ENCODE peak calls at places on chromosomes 3 and 15, in four cellular contexts. One of them, this sample, is unnamed.

GRCh38 chr3:127015282-127016042 is 32.5 kb downstream of the PLXNA1 start:
- DNase-seq in foreskin fibroblast: no peak
- DNase-seq in endothelial cell: no peak
- DNase-seq in RWPE1: no peak
- DNase-seq in this sample: peak

GRCh38 chr3:43346990-43347749 is 60.8 kb downstream of the SNRK start:
- DNase-seq in foreskin fibroblast: no peak
- DNase-seq in endothelial cell: no peak
- DNase-seq in RWPE1: no peak
- DNase-seq in this sample: no peak

GRCh38 chr15:59688383-59688887 is 685 bp downstream of the BNIP2 start:
- DNase-seq in endothelial cell: no peak
- DNase-seq in RWPE1: no peak
- DNase-seq in foreskin fibroblast: peak
- DNase-seq in this sample: peak

GRCh38 chr15:74202461-74203401 is at the start of gene STRA6:
- DNase-seq in endothelial cell: peak
- DNase-seq in RWPE1: no peak
- DNase-seq in foreskin fibroblast: peak
- DNase-seq in this sample: no peak

GRCh38 chr15:41494190-41494921 is 682 bp downstream of the ITPKA start:
- DNase-seq in RWPE1: peak
- DNase-seq in foreskin fibroblast: peak
- DNase-seq in endothelial cell: peak
- DNase-seq in this sample: peak

GRCh38 chr15:77021803-77022381 is 27.0 kb downstream of the PSTPIP1 start:
- DNase-seq in RWPE1: no peak
- DNase-seq in foreskin fibroblast: peak
- DNase-seq in endothelial cell: no peak
- DNase-seq in this sample: peak

GRCh38 chr15:41883484-41883825 is 10.4 kb downstream of the SPTBN5 start:
- DNase-seq in foreskin fibroblast: no peak
- DNase-seq in RWPE1: no peak
- DNase-seq in endothelial cell: no peak
- DNase-seq in this sample: no peak

GRCh38 chr3:59873576-59874230 is 823.9 kb upstream of the CFAP20DC start:
- DNase-seq in endothelial cell: no peak
- DNase-seq in foreskin fibroblast: no peak
- DNase-seq in RWPE1: no peak
- DNase-seq in this sample: peak

GRCh38 chr3:190336516-190337189 is 14.4 kb upstream of the CLDN1 start:
- DNase-seq in foreskin fibroblast: peak
- DNase-seq in RWPE1: no peak
- DNase-seq in endothelial cell: no peak
- DNase-seq in this sample: no peak

GRCh38 chr15:89068325-89068784 is 19.9 kb upstream of the ABHD2 start:
- DNase-seq in RWPE1: peak
- DNase-seq in foreskin fibroblast: peak
- DNase-seq in endothelial cell: no peak
- DNase-seq in this sample: peak

GRCh38 chr3:55416381-55416821 is 70.7 kb downstream of the WNT5A start:
- DNase-seq in foreskin fibroblast: peak
- DNase-seq in RWPE1: peak
- DNase-seq in endothelial cell: no peak
- DNase-seq in this sample: no peak

GRCh38 chr3:138331143-138331894 is 1.7 kb upstream of the NME9 start:
- DNase-seq in RWPE1: no peak
- DNase-seq in foreskin fibroblast: peak
- DNase-seq in endothelial cell: no peak
- DNase-seq in this sample: no peak

GRCh38 chr3:62529230-62529629 is 155.9 kb upstream of the FEZF2 start:
- DNase-seq in foreskin fibroblast: peak
- DNase-seq in RWPE1: peak
- DNase-seq in endothelial cell: peak
- DNase-seq in this sample: no peak

GRCh38 chr15:73941871-73942635 is 15.8 kb downstream of the LOXL1 start:
- DNase-seq in RWPE1: no peak
- DNase-seq in foreskin fibroblast: no peak
- DNase-seq in endothelial cell: no peak
- DNase-seq in this sample: no peak

GRCh38 chr3:53282581-53282980 is 26.8 kb upstream of the TKT start:
- DNase-seq in endothelial cell: no peak
- DNase-seq in RWPE1: no peak
- DNase-seq in foreskin fibroblast: no peak
- DNase-seq in this sample: no peak

GRCh38 chr3:104132566-104132997 is 1234.1 kb upstream of the ALCAM start:
- DNase-seq in RWPE1: no peak
- DNase-seq in endothelial cell: no peak
- DNase-seq in foreskin fibroblast: no peak
- DNase-seq in this sample: no peak

GRCh38 chr3:118447326-118447725 is 587.3 kb downstream of the IGSF11 start:
- DNase-seq in endothelial cell: no peak
- DNase-seq in foreskin fibroblast: no peak
- DNase-seq in RWPE1: no peak
- DNase-seq in this sample: no peak

GRCh38 chr3:133371181-133371580 is 28.7 kb upstream of the BFSP2 start:
- DNase-seq in foreskin fibroblast: no peak
- DNase-seq in endothelial cell: no peak
- DNase-seq in RWPE1: no peak
- DNase-seq in this sample: no peak

GRCh38 chr15:80695911-80696651 is 971 bp downstream of the ABHD17C start:
- DNase-seq in RWPE1: peak
- DNase-seq in foreskin fibroblast: peak
- DNase-seq in endothelial cell: no peak
- DNase-seq in this sample: peak

GRCh38 chr3:55065331-55065730 is 137.5 kb upstream of the LRTM1 start:
- DNase-seq in endothelial cell: no peak
- DNase-seq in foreskin fibroblast: no peak
- DNase-seq in RWPE1: no peak
- DNase-seq in this sample: no peak

GRCh38 chr3:23959147-23959900 is 14.2 kb downstream of the NR1D2 start:
- DNase-seq in endothelial cell: no peak
- DNase-seq in foreskin fibroblast: peak
- DNase-seq in RWPE1: peak
- DNase-seq in this sample: no peak

GRCh38 chr3:8537440-8537839 is 35.8 kb downstream of the LMCD1 start:
- DNase-seq in endothelial cell: no peak
- DNase-seq in foreskin fibroblast: no peak
- DNase-seq in RWPE1: no peak
- DNase-seq in this sample: no peak

GRCh38 chr15:70670680-70671079 is 92.7 kb downstream of the UACA start:
- DNase-seq in foreskin fibroblast: no peak
- DNase-seq in endothelial cell: no peak
- DNase-seq in RWPE1: peak
- DNase-seq in this sample: no peak
- TF ChIP-seq CTCF in foreskin fibroblast: no peak
- TF ChIP-seq CTCF in endothelial cell: no peak
- TF ChIP-seq CTCF in RWPE1: peak
- TF ChIP-seq CTCF in this sample: no peak

GRCh38 chr3:194294888-194295214 is 56.3 kb downstream of the CPN2 start:
- DNase-seq in RWPE1: no peak
- DNase-seq in endothelial cell: no peak
- DNase-seq in foreskin fibroblast: no peak
- DNase-seq in this sample: no peak
- TF ChIP-seq CTCF in RWPE1: no peak
- TF ChIP-seq CTCF in endothelial cell: no peak
- TF ChIP-seq CTCF in foreskin fibroblast: no peak
- TF ChIP-seq CTCF in this sample: no peak

GRCh38 chr3:116340680-116341216 is 104.5 kb downstream of the LSAMP start:
- DNase-seq in RWPE1: no peak
- DNase-seq in endothelial cell: no peak
- DNase-seq in foreskin fibroblast: peak
- DNase-seq in this sample: no peak

GRCh38 chr3:116338713-116339112 is 106.6 kb downstream of the LSAMP start:
- DNase-seq in RWPE1: no peak
- DNase-seq in endothelial cell: no peak
- DNase-seq in foreskin fibroblast: no peak
- DNase-seq in this sample: no peak

GRCh38 chr3:116341381-116341780 is 103.9 kb downstream of the LSAMP start:
- DNase-seq in RWPE1: no peak
- DNase-seq in endothelial cell: no peak
- DNase-seq in foreskin fibroblast: no peak
- DNase-seq in this sample: no peak

GRCh38 chr3:116339441-116340028 is 105.8 kb downstream of the LSAMP start:
- DNase-seq in endothelial cell: no peak
- DNase-seq in RWPE1: no peak
- DNase-seq in foreskin fibroblast: peak
- DNase-seq in this sample: no peak

DNA sequence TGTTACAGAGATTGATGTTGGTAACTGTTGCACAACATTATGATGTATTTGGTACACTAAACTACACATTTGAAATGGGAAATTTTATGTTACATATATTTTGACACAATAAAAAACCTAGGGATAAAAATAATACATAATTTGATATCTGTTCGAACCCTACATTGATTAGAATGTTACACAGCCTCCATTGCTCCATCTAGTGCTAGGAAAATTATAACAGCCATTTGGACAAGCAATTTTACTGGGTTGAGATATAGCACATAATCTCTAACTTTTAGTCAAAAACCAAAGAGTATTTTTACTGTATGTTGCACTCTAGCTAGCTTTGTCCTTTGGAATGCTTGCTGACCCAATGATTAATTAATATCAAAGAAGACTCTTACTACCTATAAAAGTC is 108.1 kb downstream of the LSAMP start:
- DNase-seq in endothelial cell: no peak
- DNase-seq in foreskin fibroblast: peak
- DNase-seq in RWPE1: no peak
- DNase-seq in this sample: no peak
- TF ChIP-seq CTCF in endothelial cell: no peak
- TF ChIP-seq CTCF in foreskin fibroblast: no peak
- TF ChIP-seq CTCF in RWPE1: no peak
- TF ChIP-seq CTCF in this sample: peak

GRCh38 chr15:39438795-39439577 is 141.9 kb upstream of the THBS1 start:
- DNase-seq in endothelial cell: no peak
- DNase-seq in RWPE1: peak
- DNase-seq in foreskin fibroblast: no peak
- DNase-seq in this sample: no peak
- TF ChIP-seq CTCF in endothelial cell: no peak
- TF ChIP-seq CTCF in RWPE1: no peak
- TF ChIP-seq CTCF in foreskin fibroblast: no peak
- TF ChIP-seq CTCF in this sample: no peak

DNA sequence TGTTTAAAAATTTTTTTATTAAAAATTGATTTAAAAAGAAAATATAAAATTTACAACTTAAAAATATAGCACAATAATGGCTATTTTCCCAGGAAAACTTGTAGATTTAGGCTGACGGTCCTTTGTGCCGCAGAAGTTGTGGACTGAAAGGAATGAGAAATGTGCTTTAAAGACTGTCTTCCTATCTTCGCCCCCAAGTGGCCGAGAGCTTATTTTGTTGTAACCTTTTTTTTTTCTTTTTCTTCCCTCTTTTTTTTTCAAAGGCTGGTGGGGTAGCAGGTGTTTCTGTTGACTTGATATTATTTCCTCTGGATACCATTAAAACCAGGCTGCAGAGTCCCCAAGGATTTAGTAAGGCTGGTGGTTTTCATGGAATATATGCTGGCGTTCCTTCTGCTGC is 15.5 kb downstream of the SLC25A26 start:
- DNase-seq in RWPE1: no peak
- DNase-seq in foreskin fibroblast: peak
- DNase-seq in endothelial cell: no peak
- DNase-seq in this sample: no peak
- TF ChIP-seq CTCF in RWPE1: no peak
- TF ChIP-seq CTCF in foreskin fibroblast: peak
- TF ChIP-seq CTCF in endothelial cell: peak
- TF ChIP-seq CTCF in this sample: no peak

This sample was measured in GM10248.